ENCODE peak calls at places on chromosomes 5 and 9, in four cellular contexts. One of them, this sample, is unnamed. For H3K9me3, the result is how much of the 10 kb centered on the place peaks cover.

GRCh38 chr9:108153391-108153790 is 663.8 kb upstream of the KLF4 start:
- DNase-seq in body of pancreas: no peak
- DNase-seq in psoas muscle: no peak
- DNase-seq in GM23248: no peak
- DNase-seq in this sample: no peak

GRCh38 chr5:13189532-13189931 is 755.0 kb downstream of the DNAH5 start:
- DNase-seq in body of pancreas: no peak
- DNase-seq in psoas muscle: no peak
- DNase-seq in GM23248: no peak
- DNase-seq in this sample: no peak

GRCh38 chr9:107112707-107113243 is 170.3 kb upstream of the RAD23B start:
- DNase-seq in body of pancreas: no peak
- DNase-seq in psoas muscle: no peak
- DNase-seq in GM23248: no peak
- DNase-seq in this sample: no peak

GRCh38 chr5:10524376-10525123 is 39.3 kb upstream of the ANKRD33B start:
- DNase-seq in body of pancreas: no peak
- DNase-seq in psoas muscle: peak
- DNase-seq in GM23248: peak
- DNase-seq in this sample: no peak

GRCh38 chr5:174688441-174689354 is 35.7 kb upstream of the MSX2 start:
- DNase-seq in body of pancreas: no peak
- DNase-seq in psoas muscle: no peak
- DNase-seq in GM23248: no peak
- DNase-seq in this sample: no peak

GRCh38 chr9:93168581-93168980 is 15.4 kb upstream of the WNK2 start:
- DNase-seq in body of pancreas: peak
- DNase-seq in psoas muscle: no peak
- DNase-seq in GM23248: no peak
- DNase-seq in this sample: no peak

GRCh38 chr5:79759436-79759835 is 69.8 kb downstream of the CMYA5 start:
- DNase-seq in body of pancreas: no peak
- DNase-seq in psoas muscle: no peak
- DNase-seq in GM23248: peak
- DNase-seq in this sample: no peak

GRCh38 chr9:75152416-75152815 is 64.1 kb downstream of the OSTF1 start:
- DNase-seq in body of pancreas: no peak
- DNase-seq in psoas muscle: no peak
- DNase-seq in GM23248: no peak
- DNase-seq in this sample: no peak

GRCh38 chr5:171776176-171776575 is 9.4 kb upstream of the SMIM23 start:
- DNase-seq in body of pancreas: no peak
- DNase-seq in psoas muscle: no peak
- DNase-seq in GM23248: no peak
- DNase-seq in this sample: no peak

GRCh38 chr5:10689391-10690081 is 71.5 kb downstream of the DAP start:
- DNase-seq in body of pancreas: peak
- DNase-seq in psoas muscle: no peak
- DNase-seq in GM23248: peak
- DNase-seq in this sample: no peak

GRCh38 chr5:39570418-39571027 is 145.7 kb upstream of the DAB2 start:
- DNase-seq in body of pancreas: no peak
- DNase-seq in psoas muscle: no peak
- DNase-seq in GM23248: peak
- DNase-seq in this sample: no peak

GRCh38 chr5:83321656-83322055 is 149.9 kb upstream of the VCAN start:
- DNase-seq in body of pancreas: no peak
- DNase-seq in psoas muscle: no peak
- DNase-seq in GM23248: peak
- DNase-seq in this sample: no peak

GRCh38 chr5:168153263-168153930 is 138.0 kb upstream of the WWC1 start:
- DNase-seq in body of pancreas: no peak
- DNase-seq in psoas muscle: no peak
- DNase-seq in GM23248: peak
- DNase-seq in this sample: no peak

GRCh38 chr5:14061106-14061505 is 82.0 kb upstream of the TRIO start:
- DNase-seq in body of pancreas: no peak
- DNase-seq in psoas muscle: no peak
- DNase-seq in GM23248: no peak
- DNase-seq in this sample: no peak

GRCh38 chr9:5518061-5518936 is 8.0 kb downstream of the PDCD1LG2 start:
- DNase-seq in body of pancreas: no peak
- DNase-seq in psoas muscle: peak
- DNase-seq in GM23248: peak
- DNase-seq in this sample: no peak

GRCh38 chr5:52580921-52581320 is 206.8 kb upstream of the ITGA1 start:
- DNase-seq in body of pancreas: no peak
- DNase-seq in psoas muscle: no peak
- DNase-seq in GM23248: peak
- DNase-seq in this sample: no peak

GRCh38 chr9:3880851-3881250 is 355.1 kb upstream of the RFX3 start:
- DNase-seq in body of pancreas: no peak
- DNase-seq in psoas muscle: no peak
- DNase-seq in GM23248: peak
- DNase-seq in this sample: no peak

GRCh38 chr5:152811985-152812384 is 406.9 kb upstream of the NMUR2 start:
- DNase-seq in body of pancreas: no peak
- DNase-seq in psoas muscle: no peak
- DNase-seq in GM23248: no peak
- DNase-seq in this sample: no peak

GRCh38 chr5:68087866-68088265 is 127.7 kb upstream of the PIK3R1 start:
- DNase-seq in body of pancreas: peak
- DNase-seq in psoas muscle: no peak
- DNase-seq in GM23248: peak
- DNase-seq in this sample: no peak

GRCh38 chr5:60649288-60649917 is 50.6 kb downstream of the DEPDC1B start:
- DNase-seq in body of pancreas: no peak
- DNase-seq in psoas muscle: no peak
- DNase-seq in GM23248: peak
- DNase-seq in this sample: no peak

GRCh38 chr9:114071197-114071795 is 6.8 kb downstream of the AMBP start:
- DNase-seq in body of pancreas: no peak
- DNase-seq in psoas muscle: no peak
- DNase-seq in GM23248: no peak
- DNase-seq in this sample: peak

GRCh38 chr5:88660947-88661869 is 221.8 kb downstream of the MEF2C start:
- DNase-seq in body of pancreas: peak
- DNase-seq in psoas muscle: peak
- DNase-seq in GM23248: peak
- DNase-seq in this sample: peak

GRCh38 chr5:134659456-134659855 is 10.9 kb downstream of the SEC24A start:
- DNase-seq in body of pancreas: no peak
- DNase-seq in psoas muscle: no peak
- DNase-seq in GM23248: no peak
- DNase-seq in this sample: no peak

GRCh38 chr9:32264171-32264862 is 120.1 kb upstream of the ACO1 start:
- DNase-seq in body of pancreas: no peak
- DNase-seq in psoas muscle: no peak
- DNase-seq in GM23248: peak
- DNase-seq in this sample: no peak

GRCh38 chr5:158320178-158320674 is 461.3 kb upstream of the CLINT1 start:
- DNase-seq in body of pancreas: no peak
- DNase-seq in psoas muscle: no peak
- DNase-seq in GM23248: no peak
- DNase-seq in this sample: no peak

GRCh38 chr5:159231167-159231566 is 21.8 kb upstream of the RNF145 start:
- DNase-seq in body of pancreas: no peak
- DNase-seq in psoas muscle: no peak
- DNase-seq in GM23248: no peak
- DNase-seq in this sample: no peak

GRCh38 chr9:100099722-100100042 is 639 bp downstream of the INVS start:
- DNase-seq in body of pancreas: peak
- DNase-seq in psoas muscle: no peak
- DNase-seq in GM23248: no peak
- DNase-seq in this sample: peak

GRCh38 chr5:103234239-103234975 is 24.2 kb upstream of the MACIR start:
- DNase-seq in body of pancreas: no peak
- DNase-seq in psoas muscle: no peak
- DNase-seq in GM23248: peak
- DNase-seq in this sample: no peak

GRCh38 chr9:79362100-79363081 is 209.4 kb upstream of the TLE4 start:
- DNase-seq in body of pancreas: no peak
- DNase-seq in psoas muscle: no peak
- DNase-seq in GM23248: no peak
- DNase-seq in this sample: no peak

GRCh38 chr5:124706729-124707361 is 39.6 kb downstream of the ZNF608 start:
- DNase-seq in body of pancreas: peak
- DNase-seq in psoas muscle: no peak
- DNase-seq in GM23248: peak
- DNase-seq in this sample: peak

GRCh38 chr9:114995681-114996221 is 65.4 kb upstream of the TNFSF8 start:
- DNase-seq in body of pancreas: peak
- DNase-seq in psoas muscle: no peak
- DNase-seq in GM23248: no peak
- DNase-seq in this sample: peak

GRCh38 chr5:126811515-126812198 is 34.7 kb downstream of the LMNB1 start:
- DNase-seq in body of pancreas: no peak
- DNase-seq in psoas muscle: no peak
- DNase-seq in GM23248: peak
- DNase-seq in this sample: no peak

GRCh38 chr9:13628526-13628925 is 349.0 kb upstream of the MPDZ start:
- DNase-seq in body of pancreas: no peak
- DNase-seq in psoas muscle: no peak
- DNase-seq in GM23248: no peak
- DNase-seq in this sample: no peak

GRCh38 chr5:65961644-65962043 is 35.3 kb downstream of the ERBIN start:
- DNase-seq in body of pancreas: no peak
- DNase-seq in psoas muscle: no peak
- DNase-seq in GM23248: peak
- DNase-seq in this sample: no peak
- H3K9me3 ChIP-seq in body of pancreas: under half
- H3K9me3 ChIP-seq in psoas muscle: under half
- H3K9me3 ChIP-seq in GM23248: under half
- H3K9me3 ChIP-seq in this sample: under half

GRCh38 chr5:141351591-141351990 is 1.7 kb downstream of the PCDHGB1 start:
- DNase-seq in body of pancreas: no peak
- DNase-seq in psoas muscle: no peak
- DNase-seq in GM23248: no peak
- DNase-seq in this sample: no peak

GRCh38 chr5:141355641-141356040 is 820 bp downstream of the PCDHGA4 start:
- DNase-seq in body of pancreas: no peak
- DNase-seq in psoas muscle: no peak
- DNase-seq in GM23248: no peak
- DNase-seq in this sample: no peak

GRCh38 chr5:141356133-141356532 is 1.3 kb downstream of the PCDHGA4 start:
- DNase-seq in body of pancreas: no peak
- DNase-seq in psoas muscle: no peak
- DNase-seq in GM23248: no peak
- DNase-seq in this sample: no peak

GRCh38 chr5:141356950-141357349 is 2.1 kb downstream of the PCDHGA4 start:
- DNase-seq in body of pancreas: no peak
- DNase-seq in psoas muscle: peak
- DNase-seq in GM23248: no peak
- DNase-seq in this sample: no peak

GRCh38 chr5:141354900-141355469 is at the start of gene PCDHGA4:
- DNase-seq in body of pancreas: no peak
- DNase-seq in psoas muscle: peak
- DNase-seq in GM23248: peak
- DNase-seq in this sample: no peak
- H3K9me3 ChIP-seq in body of pancreas: under half
- H3K9me3 ChIP-seq in psoas muscle: under half
- H3K9me3 ChIP-seq in GM23248: under half
- H3K9me3 ChIP-seq in this sample: under half

GRCh38 chr5:2306711-2307110 is 424.0 kb upstream of the IRX4 start:
- DNase-seq in body of pancreas: no peak
- DNase-seq in psoas muscle: no peak
- DNase-seq in GM23248: no peak
- DNase-seq in this sample: no peak
- H3K9me3 ChIP-seq in body of pancreas: under half
- H3K9me3 ChIP-seq in psoas muscle: under half
- H3K9me3 ChIP-seq in GM23248: under half
- H3K9me3 ChIP-seq in this sample: under half

DNA sequence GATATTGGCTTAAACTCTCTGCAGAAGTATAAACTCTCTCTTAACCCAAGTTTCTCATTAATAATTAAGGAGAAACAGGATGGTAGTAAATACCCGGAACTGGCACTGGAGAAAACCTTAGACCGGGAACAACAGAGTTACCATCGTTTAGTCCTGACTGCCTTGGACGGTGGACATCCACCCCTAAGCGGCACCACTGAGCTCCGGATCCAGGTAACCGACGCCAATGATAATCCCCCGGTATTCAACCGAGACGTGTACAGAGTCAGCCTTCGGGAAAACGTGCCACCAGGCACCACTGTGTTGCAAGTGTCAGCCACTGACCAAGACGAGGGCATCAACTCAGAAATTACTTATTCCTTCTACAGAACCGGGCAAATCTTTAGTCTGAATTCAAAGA is 861 bp downstream of the PCDHGB5 start:
- DNase-seq in body of pancreas: no peak
- DNase-seq in psoas muscle: peak
- DNase-seq in GM23248: no peak
- DNase-seq in this sample: no peak
- H3K9me3 ChIP-seq in body of pancreas: under half
- H3K9me3 ChIP-seq in psoas muscle: under half
- H3K9me3 ChIP-seq in GM23248: under half
- H3K9me3 ChIP-seq in this sample: under half

GRCh38 chr5:43613370-43613769 is 10.4 kb downstream of the NNT start:
- DNase-seq in body of pancreas: no peak
- DNase-seq in psoas muscle: no peak
- DNase-seq in GM23248: no peak
- DNase-seq in this sample: no peak

GRCh38 chr5:43615445-43616184 is 12.6 kb downstream of the NNT start:
- DNase-seq in body of pancreas: no peak
- DNase-seq in psoas muscle: no peak
- DNase-seq in GM23248: no peak
- DNase-seq in this sample: no peak

GRCh38 chr5:43619911-43620310 is 16.9 kb downstream of the NNT start:
- DNase-seq in body of pancreas: no peak
- DNase-seq in psoas muscle: no peak
- DNase-seq in GM23248: no peak
- DNase-seq in this sample: no peak

GRCh38 chr5:43619380-43619779 is 16.4 kb downstream of the NNT start:
- DNase-seq in body of pancreas: no peak
- DNase-seq in psoas muscle: no peak
- DNase-seq in GM23248: no peak
- DNase-seq in this sample: no peak

DNA sequence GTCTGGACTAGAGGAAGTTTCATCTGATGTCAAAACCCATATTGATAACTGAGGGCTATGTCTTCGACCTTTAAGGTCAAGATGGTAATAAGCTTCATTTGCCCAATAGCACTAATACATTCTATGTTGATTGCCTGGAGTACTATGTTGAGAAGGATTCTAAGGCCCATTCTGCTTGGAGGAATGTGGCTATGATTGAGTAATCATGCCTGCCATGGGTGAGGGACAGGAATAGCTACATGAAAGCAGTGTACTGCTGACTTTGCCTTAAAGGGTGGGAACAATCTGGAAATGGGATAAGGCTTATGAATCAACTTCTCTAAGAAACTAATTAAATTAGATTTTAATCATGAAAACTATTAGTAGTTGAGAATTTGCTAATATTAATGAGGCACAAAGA is 13.6 kb downstream of the NNT start:
- DNase-seq in body of pancreas: no peak
- DNase-seq in psoas muscle: no peak
- DNase-seq in GM23248: peak
- DNase-seq in this sample: no peak
- H3K9me3 ChIP-seq in body of pancreas: under half
- H3K9me3 ChIP-seq in psoas muscle: under half
- H3K9me3 ChIP-seq in GM23248: under half
- H3K9me3 ChIP-seq in this sample: under half

GRCh38 chr9:120808931-120809330 is 15.7 kb upstream of the FBXW2 start:
- DNase-seq in body of pancreas: no peak
- DNase-seq in psoas muscle: no peak
- DNase-seq in GM23248: no peak
- DNase-seq in this sample: no peak
- H3K9me3 ChIP-seq in body of pancreas: under half
- H3K9me3 ChIP-seq in psoas muscle: under half
- H3K9me3 ChIP-seq in GM23248: under half
- H3K9me3 ChIP-seq in this sample: under half